ENCODE peak calls at places on chromosomes 5 and 9, in four cellular contexts. S is BJ, Y is HL-60, F is iris pigment epithelial cell. G is an unnamed sample.

GRCh38 chr5:52920929-52921328 is 68.2 kb upstream of the ITGA2 start:
- DNase-seq in F (peak), S (no peak), Y (no peak), G (no peak)

GRCh38 chr9:109100543-109101201 is 19.1 kb downstream of the TMEM245 start:
- DNase-seq in Y (no peak), F (no peak), S (no peak), G (no peak)

GRCh38 chr9:95175523-95175922 is 142.0 kb downstream of the FANCC start:
- DNase-seq in F (no peak), Y (no peak), S (no peak), G (no peak)

GRCh38 chr5:151956720-151957119 is 32.1 kb upstream of the GLRA1 start:
- DNase-seq in F (no peak), Y (no peak), S (no peak), G (no peak)

GRCh38 chr9:34993502-34994428 is 4.2 kb downstream of the DNAJB5 start:
- DNase-seq in S (no peak), F (peak), Y (no peak), G (peak)

GRCh38 chr9:85040141-85040540 is 370.6 kb downstream of the NTRK2 start:
- DNase-seq in Y (no peak), S (no peak), F (no peak), G (no peak)

GRCh38 chr5:142602720-142603245 is 83.1 kb downstream of the FGF1 start:
- DNase-seq in F (peak), S (no peak), Y (no peak), G (no peak)

GRCh38 chr5:14665110-14665822 is 748 bp downstream of the OTULIN start:
- DNase-seq in S (no peak), Y (no peak), F (no peak), G (no peak)

GRCh38 chr5:175851727-175852126 is 19.7 kb upstream of the CPLX2 start:
- DNase-seq in Y (no peak), F (no peak), S (no peak), G (no peak)

GRCh38 chr5:96509721-96510383 is 76.8 kb upstream of the PCSK1 start:
- DNase-seq in F (peak), Y (no peak), S (peak), G (peak)

GRCh38 chr5:93578813-93579560 is 2.0 kb downstream of the NR2F1-AS1 start:
- DNase-seq in Y (no peak), S (no peak), F (peak), G (no peak)

GRCh38 chr5:78794693-78795215 is 146.2 kb upstream of the LHFPL2 start:
- DNase-seq in Y (no peak), S (no peak), F (no peak), G (no peak)

GRCh38 chr5:153187503-153187902 is 303.0 kb upstream of the GRIA1 start:
- DNase-seq in S (no peak), Y (no peak), F (no peak), G (no peak)

GRCh38 chr9:124007157-124007460 is 4.5 kb upstream of the LHX2 start:
- DNase-seq in S (no peak), F (no peak), Y (no peak), G (no peak)

GRCh38 chr5:173825215-173825865 is 62.8 kb upstream of the CPEB4 start:
- DNase-seq in Y (no peak), S (no peak), F (peak), G (peak)

GRCh38 chr5:174482549-174482948 is 241.8 kb upstream of the MSX2 start:
- DNase-seq in Y (no peak), F (no peak), S (no peak), G (no peak)

GRCh38 chr5:9653811-9654210 is 23.7 kb upstream of the TAS2R1 start:
- DNase-seq in F (peak), S (peak), Y (no peak), G (peak)

GRCh38 chr9:127838375-127839078 is 15.9 kb downstream of the ENG start:
- DNase-seq in Y (no peak), S (peak), F (peak), G (peak)

GRCh38 chr9:106502930-106503329 is 360.0 kb upstream of the ZNF462 start:
- DNase-seq in S (no peak), F (no peak), Y (no peak), G (no peak)

GRCh38 chr9:37953775-37954437 is 50.0 kb upstream of the SLC25A51 start:
- DNase-seq in S (peak), Y (no peak), F (peak), G (peak)

GRCh38 chr9:73133042-73133651 is 18.5 kb upstream of the ANXA1 start:
- DNase-seq in S (no peak), Y (no peak), F (no peak), G (no peak)

GRCh38 chr5:38670878-38671277 is 114.4 kb upstream of the LIFR start:
- DNase-seq in S (peak), Y (no peak), F (peak), G (no peak)

GRCh38 chr9:17031546-17031945 is 103.3 kb upstream of the CNTLN start:
- DNase-seq in S (no peak), Y (no peak), F (peak), G (no peak)

GRCh38 chr9:124843635-124844034 is 9.6 kb upstream of the WDR38 start:
- DNase-seq in S (no peak), Y (no peak), F (peak), G (no peak)

GRCh38 chr9:27303219-27303618 is 6.3 kb upstream of the EQTN start:
- DNase-seq in Y (no peak), F (peak), S (no peak), G (peak)

GRCh38 chr5:95966005-95966404 is 4.4 kb upstream of the ELL2 start:
- DNase-seq in Y (no peak), S (no peak), F (no peak), G (no peak)

GRCh38 chr9:137370865-137371520 is 52.0 kb downstream of the EXD3 start:
- DNase-seq in Y (no peak), S (no peak), F (no peak), G (peak)

GRCh38 chr9:134967547-134967930 is 49.8 kb upstream of the FCN1 start:
- DNase-seq in F (peak), Y (no peak), S (no peak), G (no peak)

GRCh38 chr5:32439086-32439642 is 5.4 kb downstream of the ZFR start:
- DNase-seq in Y (no peak), F (no peak), S (no peak), G (no peak)

GRCh38 chr5:74655206-74655605 is 14.7 kb upstream of the ENC1 start:
- DNase-seq in S (no peak), F (no peak), Y (no peak), G (no peak)

GRCh38 chr5:126965061-126965475 is 65.3 kb downstream of the MARCHF3 start:
- DNase-seq in F (peak), S (peak), Y (no peak), G (peak)

GRCh38 chr5:115461093-115461492 is 83.5 kb downstream of the FEM1C start:
- DNase-seq in F (peak), Y (no peak), S (no peak), G (peak)

GRCh38 chr5:40383719-40384651 is 295.7 kb upstream of the PTGER4 start:
- DNase-seq in Y (no peak), F (peak), S (peak), G (peak)

GRCh38 chr5:95723632-95724369 is 7.3 kb upstream of the RHOBTB3 start:
- DNase-seq in Y (no peak), F (peak), S (peak), G (no peak)

GRCh38 chr5:109964136-109964535 is 274.4 kb downstream of the MAN2A1 start:
- DNase-seq in Y (no peak), S (no peak), F (no peak), G (no peak)

GRCh38 chr5:111245654-111246053 is 21.5 kb downstream of the CAMK4 start:
- DNase-seq in S (no peak), F (no peak), Y (no peak), G (no peak)

G was measured in retinal pigment epithelial cell.